ENCODE peak calls at places on chromosomes 4 and X, in eight cellular contexts. W is cardiac fibroblast; S is thoracic aorta; Y is upper lobe of right lung; N is stimulated activated CD4-positive, alpha-beta T cell treated with anti-CD3 and anti-CD28 coated beads, Interleukin-1b, Interleukin-23, amount 100 ng/mL, for 24 hours; E is DMS153; Q is SW480; M is ACHN. K is an unnamed sample.

GRCh38 chrX:9635368-9635767 is 130.3 kb downstream of the GPR143 start:
- DNase-seq in N (no peak), S (no peak), W (no peak), E (no peak), M (no peak), Q (no peak), Y (no peak), K (no peak)

GRCh38 chr4:63348735-63349673 is 1060.2 kb downstream of the TECRL start:
- DNase-seq in W (no peak), E (no peak), N (no peak), S (no peak), Y (no peak), M (no peak), Q (no peak), K (no peak)

GRCh38 chr4:104643805-104644204 is 149.1 kb upstream of the CXXC4 start:
- DNase-seq in E (no peak), S (no peak), W (no peak), Q (no peak), Y (no peak), M (no peak), N (no peak), K (no peak)

GRCh38 chr4:53704329-53704728 is 113.0 kb upstream of the LNX1 start:
- DNase-seq in Y (no peak), W (no peak), E (no peak), S (no peak), Q (no peak), M (no peak), N (no peak), K (no peak)

GRCh38 chr4:181078236-181078635 is 1165.0 kb upstream of the TENM3 start:
- DNase-seq in Y (no peak), E (no peak), W (peak), Q (no peak), M (peak), N (no peak), S (no peak), K (no peak)

GRCh38 chr4:98653006-98653405 is 5.4 kb downstream of the TSPAN5 start:
- DNase-seq in E (no peak), Q (no peak), S (no peak), W (peak), Y (no peak), N (no peak), M (no peak), K (no peak)

GRCh38 chrX:46380148-46380752 is 165.0 kb downstream of the ZNF674 start:
- DNase-seq in S (no peak), Q (no peak), N (no peak), M (no peak), W (no peak), E (no peak), Y (no peak), K (peak)

GRCh38 chrX:44946771-44947170 is 73.8 kb downstream of the KDM6A start:
- DNase-seq in N (no peak), S (no peak), E (no peak), Q (no peak), W (peak), M (no peak), Y (no peak), K (no peak)

GRCh38 chrX:120251471-120252011 is 929 bp downstream of the ZBTB33 start:
- DNase-seq in M (peak), Y (peak), E (peak), S (no peak), Q (peak), N (no peak), W (peak), K (no peak)

GRCh38 chr4:45741897-45742296 is 382.0 kb downstream of the GABRG1 start:
- DNase-seq in W (no peak), E (no peak), Y (no peak), Q (peak), M (peak), N (no peak), S (no peak), K (no peak)

GRCh38 chrX:63428348-63428747 is 77.2 kb upstream of the SPIN4 start:
- DNase-seq in N (no peak), W (peak), M (no peak), Y (no peak), E (no peak), Q (no peak), S (no peak), K (no peak)